ENCODE peak calls at places on chromosomes 3 and 15, in five cellular contexts. B is neural progenitor cell, S is fibroblast of lung, Z is prostate gland, M is astrocyte. A is an unnamed sample.
A peak's percentile ranks its signal among the peaks of the same experiment; 100 is the strongest.

GRCh38 chr15:90342655-90343054 is 9.4 kb upstream of the ZNF774 start:
- DNase-seq in B (no peak), S (no peak), Z (no peak), M (no peak), A (no peak)

GRCh38 chr3:43317461-43318316 is 31.3 kb downstream of the SNRK start:
- DNase-seq in B (no peak), S (no peak), Z (no peak), M (no peak), A (no peak)

GRCh38 chr15:67130673-67131601 is 65.5 kb downstream of the SMAD3 start:
- DNase-seq in B (no peak), S (no peak), Z (no peak), M (no peak), A (no peak)

GRCh38 chr3:64740232-64740631 is 52.4 kb upstream of the ADAMTS9 start:
- DNase-seq in B (no peak), S (peak; percentile 36), Z (no peak), M (peak; percentile 30), A (no peak)

GRCh38 chr3:70244422-70244821 is 68.0 kb downstream of the MDFIC2 start:
- DNase-seq in B (no peak), S (no peak), Z (no peak), M (no peak), A (no peak)

GRCh38 chr15:90862964-90863721 is 5.2 kb upstream of the FURIN start:
- DNase-seq in B (no peak), S (no peak), Z (no peak), M (no peak), A (no peak)

GRCh38 chr15:74201656-74202420 is 749 bp downstream of the STRA6 start:
- DNase-seq in B (no peak), S (peak; percentile 70), Z (no peak), M (peak; percentile 62), A (no peak)

GRCh38 chr15:92902020-92902419 is 1.9 kb downstream of the CHD2 start:
- DNase-seq in B (no peak), S (no peak), Z (no peak), M (no peak), A (no peak)

GRCh38 chr3:180179562-180179961 is 142.8 kb upstream of the PEX5L start:
- DNase-seq in B (peak; percentile 5), S (no peak), Z (no peak), M (no peak), A (no peak)

GRCh38 chr15:66707310-66708160 is 5.5 kb downstream of the SMAD6 start:
- DNase-seq in B (peak; percentile 88), S (peak; percentile 65), Z (peak; percentile 46), M (peak; percentile 39), A (no peak)

GRCh38 chr15:63759752-63760151 is 74.0 kb downstream of the HERC1 start:
- DNase-seq in B (peak; percentile 28), S (no peak), Z (no peak), M (no peak), A (no peak)

GRCh38 chr3:16511561-16512434 is 1.7 kb downstream of the RFTN1 start:
- DNase-seq in B (peak; percentile 20), S (peak; percentile 90), Z (no peak), M (peak; percentile 89), A (no peak)

GRCh38 chr3:156180077-156180476 is 59.7 kb downstream of the KCNAB1 start:
- DNase-seq in B (no peak), S (peak; percentile 82), Z (no peak), M (peak; percentile 79), A (no peak)

GRCh38 chr3:150080058-150080730 is 109.5 kb upstream of the PFN2 start:
- DNase-seq in B (peak; percentile 9), S (peak; percentile 40), Z (no peak), M (no peak), A (no peak)

GRCh38 chr3:188664795-188665194 is 507.0 kb upstream of the TPRG1 start:
- DNase-seq in B (peak; percentile 47), S (no peak), Z (no peak), M (no peak), A (no peak)

GRCh38 chr15:89472785-89473256 is 23.6 kb downstream of the RHCG start:
- DNase-seq in B (peak; percentile 87), S (peak; percentile 40), Z (no peak), M (peak; percentile 8), A (no peak)

GRCh38 chr15:88619796-88620195 is 1.3 kb upstream of the AEN start:
- DNase-seq in B (no peak), S (no peak), Z (no peak), M (no peak), A (no peak)

GRCh38 chr3:67082533-67083024 is 84.5 kb downstream of the KBTBD8 start:
- DNase-seq in B (no peak), S (no peak), Z (no peak), M (no peak), A (no peak)

GRCh38 chr3:12467746-12468145 is 16.5 kb upstream of the TSEN2 start:
- DNase-seq in B (no peak), S (no peak), Z (no peak), M (no peak), A (no peak)

GRCh38 chr3:12463686-12464085 is 20.6 kb upstream of the TSEN2 start:
- DNase-seq in B (no peak), S (no peak), Z (no peak), M (no peak), A (no peak)

GRCh38 chr3:12465151-12465795 is 19.0 kb upstream of the TSEN2 start:
- DNase-seq in B (no peak), S (no peak), Z (no peak), M (no peak), A (no peak)

GRCh38 chr3:12464181-12464580 is 20.1 kb upstream of the TSEN2 start:
- DNase-seq in B (no peak), S (no peak), Z (no peak), M (no peak), A (no peak)

GRCh38 chr3:12465826-12466225 is 18.5 kb upstream of the TSEN2 start:
- DNase-seq in B (peak; percentile 54), S (no peak), Z (no peak), M (no peak), A (no peak)
- H3K27me3 ChIP-seq in B (no peaks in the 10 kb centered on the region), S (no peaks in the 10 kb centered on the region), Z (no peaks in the 10 kb centered on the region), M (no peaks in the 10 kb centered on the region), A (no peaks in the 10 kb centered on the region)

GRCh38 chr3:152296990-152297389 is 28.3 kb downstream of the MBNL1 start:
- DNase-seq in B (no peak), S (peak; percentile 48), Z (no peak), M (peak; percentile 24), A (no peak)

GRCh38 chr3:152293607-152294006 is 24.9 kb downstream of the MBNL1 start:
- DNase-seq in B (no peak), S (no peak), Z (no peak), M (no peak), A (no peak)

GRCh38 chr3:152295834-152296233 is 27.1 kb downstream of the MBNL1 start:
- DNase-seq in B (no peak), S (no peak), Z (no peak), M (no peak), A (no peak)

GRCh38 chr3:152296382-152296781 is 27.7 kb downstream of the MBNL1 start:
- DNase-seq in B (no peak), S (no peak), Z (no peak), M (no peak), A (no peak)

GRCh38 chr3:152295344-152295743 is 26.6 kb downstream of the MBNL1 start:
- DNase-seq in B (no peak), S (no peak), Z (no peak), M (no peak), A (no peak)
- H3K36me3 ChIP-seq in B (no peaks in the 10 kb centered on the region), S (no peaks in the 10 kb centered on the region), Z (no peaks in the 10 kb centered on the region), M (peaks cover 10% of the 10 kb centered on the region), A (no peaks in the 10 kb centered on the region)

GRCh38 chr15:77818484-77819270 is 186.0 kb upstream of the LINGO1 start:
- DNase-seq in B (peak; percentile 41), S (no peak), Z (no peak), M (no peak), A (no peak)

GRCh38 chr15:77819271-77819806 is 186.6 kb upstream of the LINGO1 start:
- DNase-seq in B (peak; percentile 71), S (no peak), Z (no peak), M (no peak), A (no peak)

GRCh38 chr15:77815015-77815414 is 182.3 kb upstream of the LINGO1 start:
- DNase-seq in B (no peak), S (no peak), Z (no peak), M (no peak), A (no peak)

GRCh38 chr15:77817434-77817833 is 184.7 kb upstream of the LINGO1 start:
- DNase-seq in B (peak; percentile 75), S (no peak), Z (no peak), M (no peak), A (no peak)

GRCh38 chr15:77816983-77817382 is 184.3 kb upstream of the LINGO1 start:
- DNase-seq in B (peak; percentile 38), S (no peak), Z (no peak), M (no peak), A (no peak)
- H3K27me3 ChIP-seq in B (peaks cover 49% of the 10 kb centered on the region), S (peaks cover 31% of the 10 kb centered on the region), Z (peaks cover 19% of the 10 kb centered on the region), M (peaks cover 38% of the 10 kb centered on the region), A (peaks cover 29% of the 10 kb centered on the region)

DNA sequence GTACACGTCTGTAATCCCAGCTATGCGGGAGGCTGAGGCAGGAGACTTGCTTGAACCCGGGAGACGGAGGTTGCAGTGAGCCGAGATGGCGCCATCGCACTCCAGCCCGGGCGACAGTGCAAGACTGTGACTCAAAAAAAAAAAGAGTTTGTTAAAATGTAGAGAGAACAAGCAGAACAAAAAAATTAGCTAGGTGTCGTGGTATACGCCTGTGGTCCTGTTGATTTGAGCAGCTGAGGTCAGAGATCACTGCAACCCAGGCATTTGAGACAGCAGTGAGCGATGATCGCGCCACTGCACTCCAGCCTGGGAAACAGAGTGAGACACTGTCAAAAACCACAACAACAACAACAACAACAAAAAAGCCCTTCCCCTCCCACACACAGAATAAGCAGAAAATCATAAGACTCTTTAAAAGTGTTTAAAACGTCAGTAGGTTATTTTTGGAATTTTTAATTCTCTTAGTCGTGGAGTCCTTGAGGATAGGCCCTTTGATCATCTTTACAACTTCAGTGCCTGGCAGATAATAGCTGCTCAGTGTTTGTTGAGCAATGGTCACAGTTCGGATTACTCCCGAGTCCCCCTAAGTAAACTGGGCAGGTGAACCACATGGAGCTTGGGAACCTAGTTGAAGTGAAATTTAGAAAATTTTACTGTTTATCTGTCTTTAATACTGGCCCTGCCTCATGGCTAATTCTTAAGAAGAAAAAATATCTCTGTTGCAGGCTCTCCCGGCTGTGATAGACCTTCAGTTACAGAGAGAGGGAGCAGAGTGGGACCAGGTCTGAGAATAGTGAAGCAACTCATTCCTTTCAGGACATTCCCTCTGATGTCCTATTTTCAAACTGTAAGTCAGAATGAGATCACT is 6.2 kb downstream of the NIPA2 start:
- DNase-seq in B (no peak), S (no peak), Z (no peak), M (no peak), A (no peak)
- H3K36me3 ChIP-seq in B (peaks cover 3% of the 10 kb centered on the region), S (peaks cover 4% of the 10 kb centered on the region), Z (no peaks in the 10 kb centered on the region), M (peaks cover 14% of the 10 kb centered on the region), A (no peaks in the 10 kb centered on the region)